ENCODE peak calls at places on chromosomes 11 and 22, in five cellular contexts. One of them, this sample, is unnamed.
A peak's percentile ranks its signal among the peaks of the same experiment; 100 is the strongest.

GRCh38 chr22:24893341-24894070 is 53.0 kb downstream of the LHFPL7 start:
- DNase-seq in HepG2: no peak
- DNase-seq in GM12878: no peak
- DNase-seq in HCT116: no peak
- DNase-seq in H1: no peak
- DNase-seq in this sample: no peak

GRCh38 chr11:19674420-19674819 is 38.2 kb upstream of the NAV2 start:
- DNase-seq in HepG2: no peak
- DNase-seq in GM12878: no peak
- DNase-seq in HCT116: no peak
- DNase-seq in H1: no peak
- DNase-seq in this sample: no peak

GRCh38 chr11:17014774-17015638 is 792 bp upstream of the PLEKHA7 start:
- DNase-seq in HepG2: peak; percentile 65
- DNase-seq in GM12878: no peak
- DNase-seq in HCT116: peak; percentile 75
- DNase-seq in H1: no peak
- DNase-seq in this sample: peak; percentile 22

GRCh38 chr11:78221396-78222315 is 32.9 kb downstream of the USP35 start:
- DNase-seq in HepG2: no peak
- DNase-seq in GM12878: no peak
- DNase-seq in HCT116: no peak
- DNase-seq in H1: no peak
- DNase-seq in this sample: no peak

GRCh38 chr22:37599161-37599560 is 9.5 kb upstream of the GGA1 start:
- DNase-seq in HepG2: no peak
- DNase-seq in GM12878: no peak
- DNase-seq in HCT116: no peak
- DNase-seq in H1: no peak
- DNase-seq in this sample: no peak

GRCh38 chr22:28855355-28856094 is 27.8 kb upstream of the ZNRF3 start:
- DNase-seq in HepG2: peak; percentile 70
- DNase-seq in GM12878: peak; percentile 27
- DNase-seq in HCT116: peak; percentile 73
- DNase-seq in H1: no peak
- DNase-seq in this sample: peak; percentile 67

GRCh38 chr11:46513934-46514342 is 79.9 kb downstream of the AMBRA1 start:
- DNase-seq in HepG2: no peak
- DNase-seq in GM12878: no peak
- DNase-seq in HCT116: no peak
- DNase-seq in H1: no peak
- DNase-seq in this sample: peak; percentile 20

GRCh38 chr22:36918730-36919129 is 5.3 kb downstream of the CSF2RB start:
- DNase-seq in HepG2: no peak
- DNase-seq in GM12878: no peak
- DNase-seq in HCT116: no peak
- DNase-seq in H1: no peak
- DNase-seq in this sample: no peak

GRCh38 chr11:111189466-111189865 is 56.1 kb upstream of the POU2AF2 start:
- DNase-seq in HepG2: no peak
- DNase-seq in GM12878: no peak
- DNase-seq in HCT116: no peak
- DNase-seq in H1: no peak
- DNase-seq in this sample: no peak

GRCh38 chr11:12674936-12675696 is 895 bp downstream of the TEAD1 start:
- DNase-seq in HepG2: no peak
- DNase-seq in GM12878: no peak
- DNase-seq in HCT116: no peak
- DNase-seq in H1: no peak
- DNase-seq in this sample: peak; percentile 57

GRCh38 chr11:108871152-108871551 is 206.3 kb downstream of the DDX10 start:
- DNase-seq in HepG2: peak; percentile 35
- DNase-seq in GM12878: no peak
- DNase-seq in HCT116: no peak
- DNase-seq in H1: peak; percentile 39
- DNase-seq in this sample: no peak

GRCh38 chr11:10606536-10607208 is 38.2 kb upstream of the LYVE1 start:
- DNase-seq in HepG2: no peak
- DNase-seq in GM12878: peak; percentile 16
- DNase-seq in HCT116: no peak
- DNase-seq in H1: no peak
- DNase-seq in this sample: no peak

GRCh38 chr11:128318856-128319474 is 268.4 kb downstream of the ETS1 start:
- DNase-seq in HepG2: no peak
- DNase-seq in GM12878: peak; percentile 93
- DNase-seq in HCT116: no peak
- DNase-seq in H1: no peak
- DNase-seq in this sample: no peak

GRCh38 chr22:49353185-49353584 is 474.5 kb downstream of the BRD1 start:
- DNase-seq in HepG2: no peak
- DNase-seq in GM12878: no peak
- DNase-seq in HCT116: no peak
- DNase-seq in H1: no peak
- DNase-seq in this sample: no peak

DNA sequence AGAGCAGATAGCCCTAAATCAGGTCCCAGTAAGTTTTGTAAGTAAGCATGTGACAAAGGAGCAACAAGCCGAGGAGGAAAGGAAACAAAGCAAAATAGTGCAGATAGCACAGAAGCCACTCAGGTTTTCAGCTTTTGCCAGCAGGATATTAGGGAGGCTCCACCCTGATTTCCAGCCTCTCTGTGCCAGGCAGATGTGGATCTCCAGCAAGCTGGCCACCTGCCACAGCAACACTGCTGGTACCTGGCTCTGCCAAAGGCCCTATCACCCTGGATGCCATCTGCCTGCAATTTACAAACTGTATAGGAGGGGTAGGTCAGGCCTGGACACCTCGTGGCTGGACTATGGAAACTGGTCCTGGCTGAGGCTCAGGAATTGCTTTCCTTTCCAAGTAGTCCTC is 12.2 kb upstream of the NNMT start:
- DNase-seq in HepG2: no peak
- DNase-seq in GM12878: no peak
- DNase-seq in HCT116: no peak
- DNase-seq in H1: no peak
- DNase-seq in this sample: no peak
- TF ChIP-seq CEBPB in HepG2: no peak
- TF ChIP-seq CEBPB in GM12878: no peak
- TF ChIP-seq CEBPB in HCT116: no peak
- TF ChIP-seq CEBPB in H1: no peak
- TF ChIP-seq CEBPB in this sample: no peak

DNA sequence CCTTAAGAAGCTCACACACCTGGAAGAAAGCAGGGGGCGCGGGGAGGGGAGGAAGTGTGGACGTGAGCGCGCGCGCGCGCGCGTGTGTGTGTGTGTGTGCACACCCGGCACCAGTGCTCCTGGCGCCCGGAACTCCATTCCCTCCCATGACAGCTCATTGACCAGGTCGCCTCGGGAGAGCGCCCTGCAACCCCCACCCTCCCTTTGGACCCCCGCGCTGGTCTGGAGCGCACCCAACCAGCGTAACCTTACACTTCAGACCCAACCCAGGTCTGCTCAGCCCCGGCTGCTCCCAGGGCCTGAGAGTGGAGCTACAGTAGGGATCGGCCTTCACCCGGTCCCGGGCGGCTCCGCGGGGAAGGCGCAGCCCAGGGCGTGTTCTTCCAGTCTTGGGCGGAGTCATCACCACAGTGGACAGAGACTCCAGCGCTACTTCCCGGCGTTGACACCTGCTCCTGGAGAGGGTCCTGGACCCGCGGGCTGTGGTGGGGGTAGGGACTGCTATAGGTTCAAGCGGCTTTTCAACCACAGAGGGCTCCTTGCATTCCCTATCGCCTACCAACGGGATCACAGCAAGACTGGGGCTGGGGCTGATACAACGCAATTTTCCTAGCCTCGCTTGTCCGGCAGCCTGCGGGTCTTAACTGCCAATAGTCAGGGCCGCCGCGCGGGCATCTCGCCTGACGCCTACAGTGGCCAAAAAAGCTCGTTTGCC is 1.4 kb downstream of the GALNT18 start:
- DNase-seq in HepG2: no peak
- DNase-seq in GM12878: no peak
- DNase-seq in HCT116: peak; percentile 47
- DNase-seq in H1: no peak
- DNase-seq in this sample: no peak
- TF ChIP-seq EZH2 in HepG2: no peak
- TF ChIP-seq EZH2 in GM12878: no peak
- TF ChIP-seq EZH2 in HCT116: no peak
- TF ChIP-seq EZH2 in H1: no peak
- TF ChIP-seq EZH2 in this sample: no peak

GRCh38 chr22:27605390-27605789 is 196.2 kb downstream of the MN1 start:
- DNase-seq in HepG2: no peak
- DNase-seq in GM12878: no peak
- DNase-seq in HCT116: no peak
- DNase-seq in H1: no peak
- DNase-seq in this sample: no peak
- TF ChIP-seq CEBPB in HepG2: no peak
- TF ChIP-seq CEBPB in GM12878: no peak
- TF ChIP-seq CEBPB in HCT116: no peak
- TF ChIP-seq CEBPB in H1: no peak
- TF ChIP-seq CEBPB in this sample: no peak

GRCh38 chr11:2139691-2140337 is 625 bp upstream of the IGF2 start:
- DNase-seq in HepG2: peak; percentile 29
- DNase-seq in GM12878: no peak
- DNase-seq in HCT116: no peak
- DNase-seq in H1: no peak
- DNase-seq in this sample: no peak
- TF ChIP-seq EZH2 in HepG2: no peak
- TF ChIP-seq EZH2 in GM12878: no peak
- TF ChIP-seq EZH2 in HCT116: no peak
- TF ChIP-seq EZH2 in H1: no peak
- TF ChIP-seq EZH2 in this sample: no peak

GRCh38 chr22:41862160-41862529 is 29.2 kb downstream of the SREBF2 start:
- DNase-seq in HepG2: peak; percentile 39
- DNase-seq in GM12878: peak; percentile 83
- DNase-seq in HCT116: no peak
- DNase-seq in H1: no peak
- DNase-seq in this sample: no peak

GRCh38 chr22:41856484-41856883 is 23.6 kb downstream of the SREBF2 start:
- DNase-seq in HepG2: no peak
- DNase-seq in GM12878: no peak
- DNase-seq in HCT116: no peak
- DNase-seq in H1: no peak
- DNase-seq in this sample: no peak

GRCh38 chr22:41862530-41863266 is 29.8 kb downstream of the SREBF2 start:
- DNase-seq in HepG2: no peak
- DNase-seq in GM12878: peak; percentile 89
- DNase-seq in HCT116: no peak
- DNase-seq in H1: no peak
- DNase-seq in this sample: no peak

GRCh38 chr22:41857860-41858199 is 24.9 kb downstream of the SREBF2 start:
- DNase-seq in HepG2: no peak
- DNase-seq in GM12878: no peak
- DNase-seq in HCT116: no peak
- DNase-seq in H1: no peak
- DNase-seq in this sample: no peak

GRCh38 chr22:41857160-41857859 is 24.4 kb downstream of the SREBF2 start:
- DNase-seq in HepG2: peak; percentile 38
- DNase-seq in GM12878: peak; percentile 46
- DNase-seq in HCT116: peak; percentile 65
- DNase-seq in H1: peak; percentile 43
- DNase-seq in this sample: peak; percentile 79
- TF ChIP-seq CEBPB in HepG2: no peak
- TF ChIP-seq CEBPB in GM12878: no peak
- TF ChIP-seq CEBPB in HCT116: peak; percentile 18
- TF ChIP-seq CEBPB in H1: no peak
- TF ChIP-seq CEBPB in this sample: no peak

DNA sequence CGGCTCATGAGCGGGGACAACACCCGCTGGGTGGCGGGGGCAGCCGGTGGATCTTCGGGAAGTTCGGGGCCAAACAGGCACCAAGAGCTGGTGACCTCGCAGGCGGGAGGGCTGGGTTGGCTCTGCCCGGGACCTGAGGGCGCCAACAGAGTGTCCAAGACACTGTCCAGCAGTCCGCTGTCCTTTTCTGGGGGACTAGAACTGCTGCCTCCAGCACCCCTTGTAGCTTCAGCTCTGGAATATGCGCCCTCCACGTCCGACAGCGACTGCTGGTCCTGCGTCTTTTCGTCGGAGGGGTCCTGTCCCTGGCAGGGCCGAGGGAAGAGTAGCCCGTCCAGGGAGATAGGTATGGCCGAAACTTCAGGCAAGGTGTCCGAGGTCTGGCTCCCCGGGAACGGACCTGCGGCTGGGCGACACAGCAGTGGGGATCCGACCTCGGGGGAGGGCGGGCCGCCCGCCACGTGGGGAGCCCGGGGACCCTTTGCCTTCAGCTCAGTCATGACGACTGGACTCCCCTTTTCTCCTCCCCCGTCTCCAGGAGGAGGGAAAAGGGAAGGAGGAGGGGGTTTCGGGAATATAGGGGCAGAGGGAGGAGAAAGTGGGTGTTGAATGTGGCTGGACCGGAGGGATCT is 926 bp downstream of the PGR start:
- DNase-seq in HepG2: no peak
- DNase-seq in GM12878: no peak
- DNase-seq in HCT116: no peak
- DNase-seq in H1: no peak
- DNase-seq in this sample: peak; percentile 30
- TF ChIP-seq EZH2 in HepG2: no peak
- TF ChIP-seq EZH2 in GM12878: no peak
- TF ChIP-seq EZH2 in HCT116: no peak
- TF ChIP-seq EZH2 in H1: peak; percentile 85
- TF ChIP-seq EZH2 in this sample: no peak

GRCh38 chr11:31689559-31689958 is 121.6 kb downstream of the PAX6 start:
- DNase-seq in HepG2: no peak
- DNase-seq in GM12878: no peak
- DNase-seq in HCT116: no peak
- DNase-seq in H1: no peak
- DNase-seq in this sample: no peak

GRCh38 chr11:31690041-31690440 is 121.1 kb downstream of the PAX6 start:
- DNase-seq in HepG2: no peak
- DNase-seq in GM12878: no peak
- DNase-seq in HCT116: no peak
- DNase-seq in H1: no peak
- DNase-seq in this sample: no peak

GRCh38 chr11:31687861-31688260 is 123.3 kb downstream of the PAX6 start:
- DNase-seq in HepG2: no peak
- DNase-seq in GM12878: no peak
- DNase-seq in HCT116: no peak
- DNase-seq in H1: no peak
- DNase-seq in this sample: no peak

GRCh38 chr11:31690516-31690915 is 120.6 kb downstream of the PAX6 start:
- DNase-seq in HepG2: no peak
- DNase-seq in GM12878: no peak
- DNase-seq in HCT116: no peak
- DNase-seq in H1: no peak
- DNase-seq in this sample: no peak

GRCh38 chr11:31687256-31687655 is 123.9 kb downstream of the PAX6 start:
- DNase-seq in HepG2: no peak
- DNase-seq in GM12878: no peak
- DNase-seq in HCT116: no peak
- DNase-seq in H1: no peak
- DNase-seq in this sample: no peak
- TF ChIP-seq CEBPB in HepG2: peak; percentile 32
- TF ChIP-seq CEBPB in GM12878: no peak
- TF ChIP-seq CEBPB in HCT116: no peak
- TF ChIP-seq CEBPB in H1: no peak
- TF ChIP-seq CEBPB in this sample: no peak

This sample was measured in K562.